ENCODE peak calls at places on chromosomes 7 and 10, in seven cellular contexts. B is H1, Z is SK-N-SH, X is HepG2, J is HCT116, T is GM12878, H is K562. S is an unnamed sample.

GRCh38 chr10:101244321-101245050 is 15.2 kb upstream of the LBX1 start:
- DNase-seq in B (no peak), Z (no peak), X (no peak), J (peak; percentile 26), T (no peak), H (no peak), S (no peak)

GRCh38 chr7:50552921-50553320 is 12.3 kb downstream of the DDC start:
- DNase-seq in B (no peak), Z (no peak), X (peak; percentile 14), J (no peak), T (no peak), H (no peak), S (no peak)

GRCh38 chr10:10510179-10510578 is 507.5 kb upstream of the CELF2 start:
- DNase-seq in B (no peak), Z (no peak), X (no peak), J (no peak), T (no peak), H (no peak), S (no peak)

GRCh38 chr7:190196-190595 is 2.2 kb upstream of the FAM20C start:
- DNase-seq in B (no peak), Z (no peak), X (no peak), J (no peak), T (no peak), H (no peak), S (no peak)

GRCh38 chr7:34973400-34973760 is 63.9 kb downstream of the DPY19L1 start:
- DNase-seq in B (no peak), Z (no peak), X (no peak), J (no peak), T (no peak), H (no peak), S (no peak)

GRCh38 chr7:50588937-50589336 is 23.7 kb upstream of the DDC start:
- DNase-seq in B (no peak), Z (no peak), X (no peak), J (no peak), T (no peak), H (no peak), S (peak; percentile 22)

GRCh38 chr10:32437334-32437733 is 8.6 kb upstream of the CCDC7 start:
- DNase-seq in B (no peak), Z (no peak), X (no peak), J (no peak), T (no peak), H (no peak), S (no peak)

GRCh38 chr7:46360811-46361210 is 439.7 kb upstream of the IGFBP3 start:
- DNase-seq in B (no peak), Z (no peak), X (no peak), J (no peak), T (no peak), H (no peak), S (no peak)

GRCh38 chr7:28975987-28976386 is 17.9 kb upstream of the TRIL start:
- DNase-seq in B (no peak), Z (no peak), X (no peak), J (no peak), T (no peak), H (no peak), S (no peak)

GRCh38 chr7:7731732-7732131 is 13.3 kb upstream of the RPA3 start:
- DNase-seq in B (no peak), Z (no peak), X (peak; percentile 92), J (no peak), T (no peak), H (no peak), S (no peak)

GRCh38 chr7:71982847-71983246 is 429.3 kb downstream of the CALN1 start:
- DNase-seq in B (no peak), Z (no peak), X (no peak), J (no peak), T (no peak), H (no peak), S (no peak)

GRCh38 chr10:100998183-100998990 is 1.2 kb upstream of the LZTS2 start:
- DNase-seq in B (no peak), Z (peak; percentile 96), X (peak; percentile 78), J (no peak), T (no peak), H (peak; percentile 65), S (no peak)

GRCh38 chr10:113978802-113979201 is 64.9 kb upstream of the ADRB1 start:
- DNase-seq in B (no peak), Z (no peak), X (no peak), J (no peak), T (no peak), H (no peak), S (no peak)

GRCh38 chr7:129168219-129168991 is 20.0 kb upstream of the SMO start:
- DNase-seq in B (no peak), Z (no peak), X (no peak), J (no peak), T (no peak), H (no peak), S (no peak)

GRCh38 chr7:30472081-30472770 is 6.4 kb downstream of the NOD1 start:
- DNase-seq in B (no peak), Z (no peak), X (no peak), J (no peak), T (no peak), H (no peak), S (no peak)
- H3K4me1 ChIP-seq in B (peaks cover 6% of the 10 kb centered on the region), Z (peaks cover 14% of the 10 kb centered on the region), X (peaks cover 38% of the 10 kb centered on the region), J (no peaks in the 10 kb centered on the region), T (peaks cover 33% of the 10 kb centered on the region), H (peaks cover 10% of the 10 kb centered on the region), S (peaks cover 9% of the 10 kb centered on the region)

DNA sequence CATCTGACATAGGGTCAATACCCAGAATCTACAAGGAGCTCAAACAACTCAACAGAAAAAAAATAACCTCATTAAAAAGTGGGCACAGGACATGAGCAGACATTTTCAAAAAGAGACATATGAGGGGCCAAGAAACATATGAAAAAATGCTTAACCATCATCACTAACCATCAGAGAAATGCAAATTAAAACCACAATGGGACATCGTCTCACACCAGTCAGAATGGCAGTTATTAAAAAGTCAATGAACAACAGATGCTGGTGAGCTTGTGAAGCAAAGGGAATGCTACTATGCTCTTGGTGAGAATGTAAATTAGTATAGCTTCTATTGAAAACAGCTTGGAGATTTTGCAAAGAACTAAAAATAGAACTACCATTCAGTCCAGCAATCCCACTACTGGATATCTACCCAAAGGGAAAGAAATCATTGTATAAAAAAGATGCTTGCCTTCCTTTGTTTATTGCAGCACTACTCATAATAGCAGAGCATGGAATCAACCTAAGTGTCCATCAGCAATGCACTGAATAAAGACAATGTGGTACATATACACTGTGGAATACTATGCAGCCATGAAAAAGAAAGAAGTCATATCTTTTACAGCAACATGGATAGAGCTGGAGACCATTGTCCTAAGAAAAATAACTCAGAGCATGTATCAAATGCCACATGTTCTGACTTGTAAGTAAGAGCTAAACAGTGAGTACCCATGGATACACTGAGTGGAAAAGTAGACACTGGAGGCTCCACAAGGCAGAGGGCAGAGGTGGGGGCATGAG is 139.8 kb downstream of the ADARB2 start:
- DNase-seq in B (no peak), Z (no peak), X (no peak), J (no peak), T (peak; percentile 4), H (no peak), S (no peak)
- TF ChIP-seq YY1 in B (no peak), Z (no peak), X (no peak), J (no peak), T (no peak), H (no peak), S (no peak)

DNA sequence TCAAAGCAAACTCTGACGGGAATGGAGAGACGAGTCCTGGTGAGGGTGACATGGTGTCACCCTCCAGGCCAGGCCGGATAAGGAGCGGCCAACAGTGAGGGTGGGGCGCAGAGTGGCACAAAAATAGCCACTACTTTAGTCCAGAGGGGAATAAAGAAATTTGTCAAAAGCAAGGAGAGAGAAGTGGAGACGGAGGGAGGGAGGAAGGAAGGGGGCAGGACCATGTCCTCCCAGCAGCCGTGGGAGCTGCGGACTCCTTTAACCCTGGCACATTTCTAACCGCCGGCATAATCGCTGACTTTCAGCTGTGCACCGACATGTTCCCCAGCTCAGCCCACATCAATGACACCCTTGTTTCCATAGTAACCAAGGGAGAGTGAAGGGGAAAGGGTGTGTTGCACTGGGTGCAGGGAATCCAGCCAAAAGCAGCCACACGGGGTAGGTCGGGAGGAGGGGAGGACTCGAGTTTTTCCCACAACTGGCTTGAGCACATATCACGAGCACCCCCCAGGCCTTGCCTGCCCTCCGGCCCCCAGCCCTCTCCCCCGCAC is 29.8 kb downstream of the TRIM8 start:
- DNase-seq in B (no peak), Z (peak; percentile 76), X (peak; percentile 60), J (no peak), T (no peak), H (peak; percentile 78), S (no peak)
- H3K4me1 ChIP-seq in B (peaks cover 62% of the 10 kb centered on the region), Z (peaks cover 37% of the 10 kb centered on the region), X (peaks cover 100% of the 10 kb centered on the region), J (peaks cover 13% of the 10 kb centered on the region), T (peaks cover 28% of the 10 kb centered on the region), H (peaks cover 48% of the 10 kb centered on the region), S (peaks cover 36% of the 10 kb centered on the region)

DNA sequence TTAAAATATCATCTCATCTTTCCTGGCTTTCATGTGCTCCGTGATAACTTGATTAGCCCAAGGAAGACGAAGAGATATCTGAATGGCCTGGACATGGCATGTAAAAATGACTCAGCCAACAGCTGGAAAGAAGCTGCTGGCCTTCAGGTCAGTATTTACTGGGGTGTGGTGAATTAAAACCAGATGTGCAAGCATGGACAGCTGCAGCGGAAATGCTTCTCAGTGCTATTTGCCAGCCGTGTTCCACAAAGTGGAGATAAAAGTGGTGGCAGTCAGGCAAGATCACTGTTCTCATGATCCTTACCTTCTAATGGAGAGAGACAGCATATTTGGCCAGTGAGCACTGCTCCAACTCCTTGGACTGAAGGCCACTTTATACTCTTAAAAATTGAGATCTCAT is 203.1 kb upstream of the VSTM2A start:
- DNase-seq in B (no peak), Z (peak; percentile 70), X (no peak), J (no peak), T (no peak), H (no peak), S (no peak)
- TF ChIP-seq YY1 in B (no peak), Z (no peak), X (no peak), J (no peak), T (no peak), H (no peak), S (no peak)

S was measured in NT2/D1.